ENCODE peak calls at places on chromosomes 5 and 9, in seven cellular contexts. Y is RWPE2, J is fibroblast of villous mesenchyme, W is left lung, S is HCT116, N is thoracic aorta, D is ovary. C is an unnamed sample.

GRCh38 chr5:176167800-176168199 is 70.4 kb upstream of the SIMC1 start:
- DNase-seq in W (no peak), S (no peak), J (no peak), N (no peak), D (no peak), Y (no peak), C (no peak)

GRCh38 chr5:10578292-10578663 is 14.4 kb downstream of the ANKRD33B start:
- DNase-seq in N (no peak), S (no peak), W (no peak), Y (no peak), D (no peak), J (no peak), C (no peak)

GRCh38 chr9:131620764-131621520 is 75.6 kb downstream of the PRRT1B start:
- DNase-seq in W (no peak), D (no peak), N (no peak), S (no peak), Y (no peak), J (no peak), C (no peak)

GRCh38 chr9:96027271-96028131 is 152.0 kb downstream of the ERCC6L2 start:
- DNase-seq in Y (no peak), N (no peak), S (no peak), D (peak), W (peak), J (no peak), C (no peak)

GRCh38 chr5:145939532-145940065 is 3.2 kb downstream of the SH3RF2 start:
- DNase-seq in J (no peak), D (no peak), N (no peak), S (no peak), Y (no peak), W (no peak), C (no peak)

GRCh38 chr5:73692166-73692640 is 66.2 kb downstream of the ARHGEF28 start:
- DNase-seq in D (no peak), N (no peak), S (no peak), J (peak), Y (no peak), W (no peak), C (no peak)

GRCh38 chr5:111680737-111681413 is 76.1 kb downstream of the NREP start:
- DNase-seq in D (peak), J (peak), N (peak), S (peak), W (no peak), Y (peak), C (peak)

GRCh38 chr5:84378961-84379360 is 5.7 kb downstream of the EDIL3 start:
- DNase-seq in W (no peak), N (no peak), J (no peak), D (no peak), Y (no peak), S (no peak), C (no peak)

GRCh38 chr5:151475378-151475777 is 28.0 kb downstream of the SLC36A1 start:
- DNase-seq in Y (no peak), N (no peak), S (no peak), D (no peak), W (no peak), J (no peak), C (no peak)

DNA sequence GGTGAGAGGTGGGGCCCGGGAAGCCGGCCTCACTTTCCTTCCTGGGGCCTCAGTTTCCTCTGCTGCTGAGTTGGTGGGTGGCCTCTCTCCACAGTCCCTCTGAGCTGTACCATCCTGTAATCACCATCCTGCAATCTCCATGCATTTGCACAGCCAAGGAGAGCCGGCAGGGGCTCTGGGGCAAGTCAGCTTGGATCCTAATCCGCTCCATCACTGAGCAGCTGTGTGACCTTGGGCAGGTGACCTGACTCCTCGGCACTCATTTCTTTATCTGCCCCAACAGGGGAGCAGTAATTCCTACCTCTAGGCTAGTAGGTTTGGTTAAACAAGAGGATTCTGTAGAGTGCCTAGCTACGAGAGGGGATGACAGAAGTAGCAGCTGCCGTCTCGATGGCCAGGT is 88.2 kb upstream of the ZNF618 start:
- DNase-seq in J (no peak), S (no peak), N (no peak), Y (no peak), W (no peak), D (no peak), C (no peak)
- TF ChIP-seq CTCF in J (no peak), S (no peak), N (no peak), Y (no peak), W (no peak), D (no peak), C (no peak)

GRCh38 chr9:34957492-34958410 is at the start of gene PHF24:
- DNase-seq in S (no peak), N (no peak), J (no peak), D (no peak), W (peak), Y (no peak), C (no peak)
- TF ChIP-seq CTCF in S (no peak), N (no peak), J (no peak), D (no peak), W (no peak), Y (peak), C (no peak)

GRCh38 chr9:82524407-82524806 is 535.8 kb downstream of the SPATA31D1 start:
- DNase-seq in Y (no peak), N (no peak), S (no peak), D (no peak), J (no peak), W (no peak), C (no peak)
- TF ChIP-seq CTCF in Y (no peak), N (no peak), S (no peak), D (no peak), J (no peak), W (no peak), C (no peak)

DNA sequence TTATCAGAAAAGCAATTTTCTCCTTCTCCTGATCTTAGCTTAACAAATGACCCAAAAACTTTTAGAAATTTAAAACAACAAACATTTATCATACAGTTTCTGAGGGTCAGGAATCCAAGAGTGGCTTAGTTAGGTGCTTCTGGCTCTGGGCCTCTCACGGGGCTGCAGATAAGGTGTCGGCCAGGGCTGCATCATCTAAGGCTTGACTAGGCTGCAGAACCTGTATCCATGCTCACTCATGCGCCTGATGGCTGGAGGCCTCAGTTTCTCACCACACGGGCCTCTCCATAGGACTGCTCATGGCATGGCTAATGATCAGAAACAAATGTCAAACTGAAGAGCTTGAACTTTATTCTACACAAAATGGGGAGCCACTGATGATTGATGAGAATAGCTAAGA is 210.0 kb downstream of the SEC61B start:
- DNase-seq in N (no peak), S (no peak), J (no peak), D (no peak), Y (no peak), W (peak), C (no peak)
- TF ChIP-seq CTCF in N (no peak), S (no peak), J (no peak), D (no peak), Y (no peak), W (no peak), C (no peak)